ENCODE peak calls at places on chromosomes 16 and 17, in six cellular contexts. One of them, this sample, is unnamed.

GRCh38 chr17:61338000-61338864 is 61.4 kb upstream of the TBX2 start:
- DNase-seq in endothelial cell: no peak
- DNase-seq in activated T-cell treated with anti-CD3 and anti-CD28 coated beads, Interleukin-2, amount 50 U/mL, for 72 hours: no peak
- DNase-seq in HCEC 1CT: peak
- DNase-seq in NCI-H1105 treated with DMSO at 0.1 percent for 48 hours: no peak
- DNase-seq in T follicular helper cell: no peak
- DNase-seq in this sample: peak

GRCh38 chr16:88983771-88984687 is 7.0 kb upstream of the CBFA2T3 start:
- DNase-seq in NCI-H1105 treated with DMSO at 0.1 percent for 48 hours: no peak
- DNase-seq in activated T-cell treated with anti-CD3 and anti-CD28 coated beads, Interleukin-2, amount 50 U/mL, for 72 hours: no peak
- DNase-seq in endothelial cell: no peak
- DNase-seq in T follicular helper cell: no peak
- DNase-seq in HCEC 1CT: no peak
- DNase-seq in this sample: no peak

GRCh38 chr16:11264155-11264832 is 4.8 kb downstream of the TNP2 start:
- DNase-seq in HCEC 1CT: no peak
- DNase-seq in activated T-cell treated with anti-CD3 and anti-CD28 coated beads, Interleukin-2, amount 50 U/mL, for 72 hours: no peak
- DNase-seq in T follicular helper cell: no peak
- DNase-seq in endothelial cell: no peak
- DNase-seq in NCI-H1105 treated with DMSO at 0.1 percent for 48 hours: no peak
- DNase-seq in this sample: no peak

GRCh38 chr17:34107019-34107418 is 148.1 kb upstream of the CCL2 start:
- DNase-seq in endothelial cell: no peak
- DNase-seq in activated T-cell treated with anti-CD3 and anti-CD28 coated beads, Interleukin-2, amount 50 U/mL, for 72 hours: no peak
- DNase-seq in HCEC 1CT: no peak
- DNase-seq in T follicular helper cell: no peak
- DNase-seq in NCI-H1105 treated with DMSO at 0.1 percent for 48 hours: no peak
- DNase-seq in this sample: no peak

GRCh38 chr16:19861811-19862327 is 22.8 kb downstream of the GPRC5B start:
- DNase-seq in T follicular helper cell: no peak
- DNase-seq in endothelial cell: no peak
- DNase-seq in HCEC 1CT: no peak
- DNase-seq in activated T-cell treated with anti-CD3 and anti-CD28 coated beads, Interleukin-2, amount 50 U/mL, for 72 hours: no peak
- DNase-seq in NCI-H1105 treated with DMSO at 0.1 percent for 48 hours: no peak
- DNase-seq in this sample: no peak

GRCh38 chr17:64622931-64623654 is 39.0 kb downstream of the SMURF2 start:
- DNase-seq in T follicular helper cell: no peak
- DNase-seq in NCI-H1105 treated with DMSO at 0.1 percent for 48 hours: no peak
- DNase-seq in endothelial cell: no peak
- DNase-seq in activated T-cell treated with anti-CD3 and anti-CD28 coated beads, Interleukin-2, amount 50 U/mL, for 72 hours: no peak
- DNase-seq in HCEC 1CT: peak
- DNase-seq in this sample: peak

GRCh38 chr17:80671039-80671822 is 126.6 kb downstream of the RPTOR start:
- DNase-seq in HCEC 1CT: no peak
- DNase-seq in endothelial cell: no peak
- DNase-seq in activated T-cell treated with anti-CD3 and anti-CD28 coated beads, Interleukin-2, amount 50 U/mL, for 72 hours: no peak
- DNase-seq in NCI-H1105 treated with DMSO at 0.1 percent for 48 hours: peak
- DNase-seq in T follicular helper cell: no peak
- DNase-seq in this sample: no peak

GRCh38 chr16:25950586-25951201 is 258.9 kb downstream of the HS3ST4 start:
- DNase-seq in T follicular helper cell: no peak
- DNase-seq in HCEC 1CT: no peak
- DNase-seq in activated T-cell treated with anti-CD3 and anti-CD28 coated beads, Interleukin-2, amount 50 U/mL, for 72 hours: no peak
- DNase-seq in endothelial cell: no peak
- DNase-seq in NCI-H1105 treated with DMSO at 0.1 percent for 48 hours: no peak
- DNase-seq in this sample: no peak

GRCh38 chr17:63431939-63432804 is 13.9 kb downstream of the CYB561 start:
- DNase-seq in activated T-cell treated with anti-CD3 and anti-CD28 coated beads, Interleukin-2, amount 50 U/mL, for 72 hours: no peak
- DNase-seq in T follicular helper cell: no peak
- DNase-seq in NCI-H1105 treated with DMSO at 0.1 percent for 48 hours: no peak
- DNase-seq in HCEC 1CT: no peak
- DNase-seq in endothelial cell: no peak
- DNase-seq in this sample: peak

GRCh38 chr17:7833011-7833794 is 814 bp upstream of the KDM6B start:
- DNase-seq in HCEC 1CT: no peak
- DNase-seq in NCI-H1105 treated with DMSO at 0.1 percent for 48 hours: no peak
- DNase-seq in endothelial cell: no peak
- DNase-seq in activated T-cell treated with anti-CD3 and anti-CD28 coated beads, Interleukin-2, amount 50 U/mL, for 72 hours: no peak
- DNase-seq in T follicular helper cell: no peak
- DNase-seq in this sample: no peak

GRCh38 chr17:19260958-19261357 is 23.8 kb downstream of the EPN2 start:
- DNase-seq in HCEC 1CT: no peak
- DNase-seq in NCI-H1105 treated with DMSO at 0.1 percent for 48 hours: peak
- DNase-seq in endothelial cell: no peak
- DNase-seq in T follicular helper cell: no peak
- DNase-seq in activated T-cell treated with anti-CD3 and anti-CD28 coated beads, Interleukin-2, amount 50 U/mL, for 72 hours: no peak
- DNase-seq in this sample: no peak

GRCh38 chr16:84689126-84689525 is 10.7 kb upstream of the USP10 start:
- DNase-seq in T follicular helper cell: no peak
- DNase-seq in activated T-cell treated with anti-CD3 and anti-CD28 coated beads, Interleukin-2, amount 50 U/mL, for 72 hours: no peak
- DNase-seq in endothelial cell: no peak
- DNase-seq in HCEC 1CT: peak
- DNase-seq in NCI-H1105 treated with DMSO at 0.1 percent for 48 hours: no peak
- DNase-seq in this sample: peak

GRCh38 chr16:27818231-27818630 is 245.3 kb downstream of the GSG1L start:
- DNase-seq in T follicular helper cell: no peak
- DNase-seq in NCI-H1105 treated with DMSO at 0.1 percent for 48 hours: no peak
- DNase-seq in endothelial cell: no peak
- DNase-seq in activated T-cell treated with anti-CD3 and anti-CD28 coated beads, Interleukin-2, amount 50 U/mL, for 72 hours: no peak
- DNase-seq in HCEC 1CT: no peak
- DNase-seq in this sample: no peak

GRCh38 chr16:73066321-73066926 is 18.5 kb upstream of the ZFHX3 start:
- DNase-seq in HCEC 1CT: no peak
- DNase-seq in activated T-cell treated with anti-CD3 and anti-CD28 coated beads, Interleukin-2, amount 50 U/mL, for 72 hours: no peak
- DNase-seq in endothelial cell: no peak
- DNase-seq in NCI-H1105 treated with DMSO at 0.1 percent for 48 hours: no peak
- DNase-seq in T follicular helper cell: no peak
- DNase-seq in this sample: no peak

GRCh38 chr17:17289701-17290100 is 8.7 kb upstream of the COPS3 start:
- DNase-seq in NCI-H1105 treated with DMSO at 0.1 percent for 48 hours: no peak
- DNase-seq in T follicular helper cell: no peak
- DNase-seq in HCEC 1CT: no peak
- DNase-seq in activated T-cell treated with anti-CD3 and anti-CD28 coated beads, Interleukin-2, amount 50 U/mL, for 72 hours: no peak
- DNase-seq in endothelial cell: no peak
- DNase-seq in this sample: no peak

This sample was measured in foreskin fibroblast.